ENCODE peak calls at places on chromosomes 12 and 14, in four cellular contexts. X is GM23338, B is fibroblast of pulmonary artery, N is amniotic epithelial cell. C is an unnamed sample.

GRCh38 chr12:99029502-99030271 is 384.6 kb downstream of the APAF1 start:
- DNase-seq in X (no peak), B (no peak), N (no peak), C (no peak)

GRCh38 chr14:22602853-22603252 is 4.8 kb downstream of the ABHD4 start:
- DNase-seq in X (no peak), B (no peak), N (no peak), C (no peak)

GRCh38 chr14:72828604-72829003 is 65.3 kb downstream of the DPF3 start:
- DNase-seq in X (no peak), B (no peak), N (no peak), C (no peak)

GRCh38 chr12:102462803-102463499 is 17.4 kb downstream of the IGF1 start:
- DNase-seq in X (no peak), B (peak), N (no peak), C (no peak)

GRCh38 chr14:55347040-55347439 is 64.6 kb downstream of the ATG14 start:
- DNase-seq in X (no peak), B (no peak), N (no peak), C (no peak)

GRCh38 chr12:50326636-50327284 is 43.4 kb upstream of the LIMA1 start:
- DNase-seq in X (no peak), B (peak), N (peak), C (no peak)

GRCh38 chr14:51253880-51254279 is 13.8 kb downstream of the TMX1 start:
- DNase-seq in X (no peak), B (no peak), N (no peak), C (no peak)

GRCh38 chr12:76026643-76027063 is 4.9 kb downstream of the PHLDA1 start:
- DNase-seq in X (no peak), B (peak), N (no peak), C (no peak)

GRCh38 chr12:102347761-102348160 is 132.6 kb downstream of the IGF1 start:
- DNase-seq in X (no peak), B (no peak), N (no peak), C (no peak)

C was measured in neural crest cell.